ENCODE peak calls at places on chromosomes 1 and 21, in ten cellular contexts. Q, P, I, G, Z, Y, B, K, T and H are unnamed samples.

GRCh38 chr1:56992318-56993136 is 26.7 kb upstream of the C8B start:
- DNase-seq in Q (no peak), P (no peak), I (no peak), G (no peak), Z (no peak), Y (no peak), B (no peak), K (no peak), T (no peak), H (no peak)

GRCh38 chr1:221712198-221712684 is 29.6 kb downstream of the DUSP10 start:
- DNase-seq in Q (peak; percentile 77), P (peak; percentile 85), I (no peak), G (no peak), Z (peak; percentile 51), Y (peak; percentile 29), B (no peak), K (peak; percentile 87), T (peak; percentile 46), H (peak; percentile 14)

GRCh38 chr1:80961464-80962190 is 839.1 kb upstream of the ADGRL2 start:
- DNase-seq in Q (no peak), P (no peak), I (no peak), G (no peak), Z (no peak), Y (no peak), B (no peak), K (no peak), T (no peak), H (no peak)

GRCh38 chr1:1024421-1025415 is 4.8 kb downstream of the AGRN start:
- DNase-seq in Q (no peak), P (peak; percentile 34), I (no peak), G (no peak), Z (no peak), Y (no peak), B (no peak), K (peak; percentile 42), T (no peak), H (no peak)

GRCh38 chr21:29621525-29621924 is 318.3 kb downstream of the GRIK1 start:
- DNase-seq in Q (no peak), P (no peak), I (no peak), G (no peak), Z (no peak), Y (no peak), B (no peak), K (no peak), T (no peak), H (no peak)

GRCh38 chr1:109640285-109640865 is 15.5 kb upstream of the GSTM4 start:
- DNase-seq in Q (peak; percentile 93), P (peak; percentile 57), I (peak; percentile 85), G (peak; percentile 90), Z (peak; percentile 73), Y (no peak), B (peak; percentile 93), K (peak; percentile 70), T (peak; percentile 81), H (peak; percentile 89)

GRCh38 chr1:65792671-65793358 is at the start of gene PDE4B:
- DNase-seq in Q (no peak), P (peak; percentile 43), I (peak; percentile 53), G (no peak), Z (no peak), Y (no peak), B (peak; percentile 32), K (peak; percentile 48), T (no peak), H (no peak)

GRCh38 chr1:1748686-1749321 is 24.6 kb upstream of the CDK11A start:
- DNase-seq in Q (no peak), P (no peak), I (no peak), G (no peak), Z (peak; percentile 12), Y (no peak), B (no peak), K (no peak), T (no peak), H (no peak)

GRCh38 chr1:157700305-157700704 is 264 bp downstream of the FCRL3 start:
- DNase-seq in Q (no peak), P (no peak), I (no peak), G (no peak), Z (no peak), Y (no peak), B (no peak), K (no peak), T (no peak), H (no peak)

GRCh38 chr1:67126974-67127373 is 7.8 kb downstream of the C1orf141 start:
- DNase-seq in Q (no peak), P (no peak), I (no peak), G (no peak), Z (no peak), Y (no peak), B (no peak), K (no peak), T (no peak), H (no peak)

GRCh38 chr1:31904339-31905092 is 33.7 kb downstream of the PTP4A2 start:
- DNase-seq in Q (no peak), P (peak; percentile 36), I (peak; percentile 29), G (peak; percentile 66), Z (no peak), Y (no peak), B (no peak), K (peak; percentile 20), T (no peak), H (no peak)

GRCh38 chr1:234707641-234708040 is 97.7 kb upstream of the IRF2BP2 start:
- DNase-seq in Q (no peak), P (peak; percentile 41), I (no peak), G (peak; percentile 58), Z (no peak), Y (no peak), B (no peak), K (peak; percentile 59), T (no peak), H (no peak)

GRCh38 chr1:65264197-65264929 is 45.0 kb upstream of the DNAJC6 start:
- DNase-seq in Q (no peak), P (peak; percentile 64), I (peak; percentile 91), G (no peak), Z (peak; percentile 19), Y (peak; percentile 46), B (no peak), K (peak; percentile 86), T (no peak), H (no peak)

GRCh38 chr1:230825804-230826160 is 42.5 kb downstream of the C1orf198 start:
- DNase-seq in Q (no peak), P (no peak), I (no peak), G (no peak), Z (no peak), Y (no peak), B (no peak), K (no peak), T (no peak), H (no peak)

GRCh38 chr1:22044690-22045420 is 7.7 kb upstream of the CDC42 start:
- DNase-seq in Q (no peak), P (peak; percentile 55), I (no peak), G (no peak), Z (no peak), Y (peak; percentile 23), B (no peak), K (peak; percentile 78), T (no peak), H (no peak)

GRCh38 chr1:23718482-23718881 is 24.8 kb upstream of the ELOA start:
- DNase-seq in Q (no peak), P (peak; percentile 23), I (peak; percentile 92), G (no peak), Z (no peak), Y (no peak), B (no peak), K (peak; percentile 64), T (no peak), H (no peak)

GRCh38 chr1:44661786-44662682 is 12.2 kb downstream of the TMEM53 start:
- DNase-seq in Q (no peak), P (no peak), I (peak; percentile 78), G (no peak), Z (no peak), Y (no peak), B (no peak), K (no peak), T (no peak), H (no peak)

GRCh38 chr1:53063744-53064515 is 1.9 kb downstream of the PODN start:
- DNase-seq in Q (no peak), P (no peak), I (no peak), G (no peak), Z (no peak), Y (no peak), B (no peak), K (no peak), T (no peak), H (no peak)